ENCODE peak calls at places on chromosomes 16 and 17, in seven cellular contexts. W, K, U, O, T, S and V are unnamed samples.

GRCh38 chr16:27362570-27363245 is 39.3 kb upstream of the IL21R start:
- DNase-seq in K (no peak), T (no peak), W (no peak), U (no peak), O (no peak), S (no peak), V (no peak)

GRCh38 chr16:73384561-73384960 is 336.6 kb upstream of the ZFHX3 start:
- DNase-seq in S (no peak), O (no peak), U (no peak), T (no peak), K (no peak), W (no peak), V (no peak)

GRCh38 chr16:49268667-49269066 is 13.0 kb downstream of the CBLN1 start:
- DNase-seq in T (no peak), U (no peak), O (no peak), S (no peak), K (no peak), W (no peak), V (no peak)

GRCh38 chr17:30351730-30352129 is 17.9 kb upstream of the TMIGD1 start:
- DNase-seq in T (no peak), K (no peak), O (no peak), S (no peak), W (no peak), U (no peak), V (no peak)

GRCh38 chr17:58577696-58578095 is 63.3 kb upstream of the MTMR4 start:
- DNase-seq in O (peak), W (peak), K (peak), S (peak), U (peak), T (no peak), V (peak)

GRCh38 chr17:28117304-28117703 is 74.8 kb downstream of the NLK start:
- DNase-seq in T (no peak), U (no peak), W (no peak), S (no peak), K (no peak), O (no peak), V (no peak)

GRCh38 chr16:75621170-75621477 is 2.0 kb downstream of the ADAT1 start:
- DNase-seq in U (no peak), O (no peak), T (no peak), K (no peak), S (peak), W (no peak), V (peak)

GRCh38 chr17:29665480-29665807 is 42.7 kb upstream of the CORO6 start:
- DNase-seq in W (no peak), O (no peak), S (no peak), U (no peak), K (no peak), T (no peak), V (no peak)

GRCh38 chr16:51374346-51374745 is 223.3 kb upstream of the SALL1 start:
- DNase-seq in W (no peak), K (no peak), T (no peak), O (no peak), S (no peak), U (no peak), V (no peak)

GRCh38 chr16:64933890-64934289 is 188.0 kb downstream of the CDH11 start:
- DNase-seq in W (no peak), S (no peak), U (no peak), O (peak), T (no peak), K (no peak), V (no peak)

GRCh38 chr17:7557147-7557764 is 1.3 kb upstream of the TNFSF13 start:
- DNase-seq in O (no peak), T (peak), S (no peak), K (no peak), U (no peak), W (no peak), V (no peak)

GRCh38 chr17:18167421-18167820 is 16.2 kb upstream of the ALKBH5 start:
- DNase-seq in O (no peak), U (no peak), T (no peak), K (no peak), S (no peak), W (no peak), V (no peak)

GRCh38 chr17:62860962-62861873 is 53.1 kb upstream of the MARCHF10 start:
- DNase-seq in T (no peak), W (no peak), S (no peak), U (no peak), O (no peak), K (no peak), V (no peak)

GRCh38 chr17:61485067-61485775 is 33.0 kb downstream of the TBX4 start:
- DNase-seq in S (no peak), T (no peak), W (no peak), U (no peak), O (no peak), K (no peak), V (peak)

GRCh38 chr17:45171338-45172231 is 9.9 kb downstream of the HEXIM2 start:
- DNase-seq in S (peak), U (no peak), K (no peak), T (peak), W (peak), O (peak), V (peak)

GRCh38 chr17:82876602-82877391 is 37.0 kb upstream of the ZNF750 start:
- DNase-seq in U (no peak), S (no peak), T (peak), K (no peak), W (peak), O (peak), V (peak)

GRCh38 chr17:67646472-67646871 is 71.3 kb upstream of the NOL11 start:
- DNase-seq in W (no peak), S (no peak), O (no peak), K (no peak), U (no peak), T (no peak), V (no peak)

GRCh38 chr17:75661531-75661930 is 5.4 kb downstream of the RECQL5 start:
- DNase-seq in K (no peak), S (no peak), W (no peak), U (no peak), O (no peak), T (no peak), V (no peak)

GRCh38 chr16:23382279-23382678 is 70.7 kb downstream of the COG7 start:
- DNase-seq in W (no peak), T (peak), U (no peak), O (no peak), K (no peak), S (no peak), V (no peak)

GRCh38 chr17:34236341-34236892 is 18.7 kb upstream of the CCL2 start:
- DNase-seq in T (no peak), S (no peak), O (no peak), W (no peak), U (no peak), K (no peak), V (peak)

GRCh38 chr16:50259334-50260205 is 6.8 kb upstream of the ADCY7 start:
- DNase-seq in W (no peak), T (peak), K (no peak), O (peak), S (no peak), U (no peak), V (peak)

GRCh38 chr17:57704448-57704847 is 40.7 kb downstream of the CCDC182 start:
- DNase-seq in S (no peak), K (no peak), T (no peak), W (no peak), O (no peak), U (no peak), V (no peak)

GRCh38 chr16:69942099-69942491 is 9.0 kb upstream of the CLEC18A start:
- DNase-seq in T (no peak), W (no peak), O (peak), U (no peak), S (no peak), K (no peak), V (no peak)